ENCODE peak calls at places on chromosomes 3 and 15, in ten cellular contexts. One of them, this sample, is unnamed.

GRCh38 chr3:45026957-45027356 is 854 bp downstream of the CLEC3B start:
- DNase-seq in mucosa of gallbladder: no peak
- DNase-seq in left cardiac atrium: peak; percentile 88
- DNase-seq in NCI-H187 treated with DMSO at 0.1 percent for 48 hours: no peak
- DNase-seq in fibroblast of pulmonary artery: peak; percentile 43
- DNase-seq in endothelial cell of umbilical vein: no peak
- DNase-seq in caudate nucleus: no peak
- DNase-seq in A172: no peak
- DNase-seq in Calu3: no peak
- DNase-seq in AML-193: no peak
- DNase-seq in this sample: no peak

GRCh38 chr3:59411176-59411575 is 361.4 kb upstream of the CFAP20DC start:
- DNase-seq in NCI-H187 treated with DMSO at 0.1 percent for 48 hours: no peak
- DNase-seq in endothelial cell of umbilical vein: no peak
- DNase-seq in A172: no peak
- DNase-seq in caudate nucleus: no peak
- DNase-seq in left cardiac atrium: no peak
- DNase-seq in AML-193: no peak
- DNase-seq in fibroblast of pulmonary artery: no peak
- DNase-seq in Calu3: no peak
- DNase-seq in mucosa of gallbladder: no peak
- DNase-seq in this sample: no peak

GRCh38 chr15:66720206-66721010 is 18.4 kb downstream of the SMAD6 start:
- DNase-seq in mucosa of gallbladder: no peak
- DNase-seq in left cardiac atrium: peak; percentile 61
- DNase-seq in endothelial cell of umbilical vein: peak; percentile 56
- DNase-seq in NCI-H187 treated with DMSO at 0.1 percent for 48 hours: no peak
- DNase-seq in Calu3: peak; percentile 67
- DNase-seq in caudate nucleus: no peak
- DNase-seq in A172: peak; percentile 75
- DNase-seq in AML-193: no peak
- DNase-seq in fibroblast of pulmonary artery: peak; percentile 78
- DNase-seq in this sample: no peak

GRCh38 chr3:196914866-196915265 is 27.5 kb downstream of the NCBP2 start:
- DNase-seq in mucosa of gallbladder: no peak
- DNase-seq in Calu3: no peak
- DNase-seq in A172: no peak
- DNase-seq in endothelial cell of umbilical vein: no peak
- DNase-seq in AML-193: no peak
- DNase-seq in left cardiac atrium: no peak
- DNase-seq in caudate nucleus: no peak
- DNase-seq in NCI-H187 treated with DMSO at 0.1 percent for 48 hours: no peak
- DNase-seq in fibroblast of pulmonary artery: no peak
- DNase-seq in this sample: no peak

GRCh38 chr3:174441588-174442316 is 417.4 kb upstream of the NAALADL2 start:
- DNase-seq in AML-193: peak; percentile 72
- DNase-seq in A172: no peak
- DNase-seq in mucosa of gallbladder: no peak
- DNase-seq in fibroblast of pulmonary artery: peak; percentile 91
- DNase-seq in NCI-H187 treated with DMSO at 0.1 percent for 48 hours: no peak
- DNase-seq in caudate nucleus: no peak
- DNase-seq in left cardiac atrium: no peak
- DNase-seq in Calu3: no peak
- DNase-seq in endothelial cell of umbilical vein: peak; percentile 54
- DNase-seq in this sample: peak; percentile 48

GRCh38 chr3:16524196-16524595 is 10.7 kb upstream of the RFTN1 start:
- DNase-seq in left cardiac atrium: no peak
- DNase-seq in A172: no peak
- DNase-seq in caudate nucleus: no peak
- DNase-seq in endothelial cell of umbilical vein: no peak
- DNase-seq in AML-193: no peak
- DNase-seq in fibroblast of pulmonary artery: no peak
- DNase-seq in NCI-H187 treated with DMSO at 0.1 percent for 48 hours: no peak
- DNase-seq in Calu3: no peak
- DNase-seq in mucosa of gallbladder: no peak
- DNase-seq in this sample: no peak

GRCh38 chr15:42138411-42138810 is 18.0 kb downstream of the PLA2G4F start:
- DNase-seq in left cardiac atrium: no peak
- DNase-seq in mucosa of gallbladder: no peak
- DNase-seq in AML-193: no peak
- DNase-seq in fibroblast of pulmonary artery: no peak
- DNase-seq in Calu3: no peak
- DNase-seq in caudate nucleus: no peak
- DNase-seq in NCI-H187 treated with DMSO at 0.1 percent for 48 hours: no peak
- DNase-seq in endothelial cell of umbilical vein: no peak
- DNase-seq in A172: no peak
- DNase-seq in this sample: no peak

GRCh38 chr3:28328188-28329151 is 20.1 kb upstream of the ZCWPW2 start:
- DNase-seq in fibroblast of pulmonary artery: peak; percentile 61
- DNase-seq in left cardiac atrium: no peak
- DNase-seq in caudate nucleus: no peak
- DNase-seq in mucosa of gallbladder: no peak
- DNase-seq in NCI-H187 treated with DMSO at 0.1 percent for 48 hours: no peak
- DNase-seq in Calu3: no peak
- DNase-seq in A172: peak; percentile 36
- DNase-seq in endothelial cell of umbilical vein: peak; percentile 48
- DNase-seq in AML-193: peak; percentile 65
- DNase-seq in this sample: peak; percentile 41